ENCODE peak calls at places on chromosomes 11 and 22, in five cellular contexts. J is K562, B is GM12878, M is H1, R is HepG2. D is an unnamed sample.

GRCh38 chr11:62280452-62280851 is 10.5 kb downstream of the SCGB2A2 start:
- DNase-seq in B (no peak), M (no peak), R (no peak), J (no peak), D (no peak)

GRCh38 chr11:129769059-129769458 is 46.6 kb upstream of the TMEM45B start:
- DNase-seq in R (no peak), B (no peak), J (no peak), M (no peak), D (no peak)

GRCh38 chr22:17712441-17712840 is 61.8 kb downstream of the BID start:
- DNase-seq in R (no peak), J (peak; percentile 37), B (no peak), M (no peak), D (no peak)

GRCh38 chr11:9745411-9746211 is 81.7 kb downstream of the SWAP70 start:
- DNase-seq in J (no peak), M (no peak), B (peak; percentile 53), R (no peak), D (no peak)

GRCh38 chr11:97937501-97937900 is 1083.2 kb upstream of the CNTN5 start:
- DNase-seq in J (peak; percentile 14), B (no peak), M (no peak), R (no peak), D (no peak)

GRCh38 chr22:46450931-46451660 is 86.3 kb downstream of the CELSR1 start:
- DNase-seq in R (no peak), B (no peak), J (no peak), M (no peak), D (no peak)

GRCh38 chr22:27802389-27803079 is 978 bp upstream of the MN1 start:
- DNase-seq in R (no peak), B (no peak), M (no peak), J (no peak), D (no peak)

GRCh38 chr11:107999759-108000455 is 8.8 kb upstream of the CUL5 start:
- DNase-seq in M (peak; percentile 59), J (peak; percentile 59), B (peak; percentile 11), R (peak; percentile 72), D (peak; percentile 74)

GRCh38 chr11:111917312-111917711 is 1.4 kb upstream of the C11orf52 start:
- DNase-seq in M (no peak), J (no peak), B (no peak), R (no peak), D (no peak)

GRCh38 chr22:27896251-27896650 is 22.8 kb downstream of the PITPNB start:
- DNase-seq in M (no peak), J (no peak), R (no peak), B (peak; percentile 53), D (no peak)

GRCh38 chr11:117610045-117610444 is 187.0 kb downstream of the DSCAML1 start:
- DNase-seq in M (no peak), R (no peak), B (peak; percentile 70), J (no peak), D (no peak)

GRCh38 chr11:67564230-67564629 is 19.4 kb upstream of the GSTP1 start:
- DNase-seq in J (no peak), B (no peak), M (no peak), R (no peak), D (no peak)

DNA sequence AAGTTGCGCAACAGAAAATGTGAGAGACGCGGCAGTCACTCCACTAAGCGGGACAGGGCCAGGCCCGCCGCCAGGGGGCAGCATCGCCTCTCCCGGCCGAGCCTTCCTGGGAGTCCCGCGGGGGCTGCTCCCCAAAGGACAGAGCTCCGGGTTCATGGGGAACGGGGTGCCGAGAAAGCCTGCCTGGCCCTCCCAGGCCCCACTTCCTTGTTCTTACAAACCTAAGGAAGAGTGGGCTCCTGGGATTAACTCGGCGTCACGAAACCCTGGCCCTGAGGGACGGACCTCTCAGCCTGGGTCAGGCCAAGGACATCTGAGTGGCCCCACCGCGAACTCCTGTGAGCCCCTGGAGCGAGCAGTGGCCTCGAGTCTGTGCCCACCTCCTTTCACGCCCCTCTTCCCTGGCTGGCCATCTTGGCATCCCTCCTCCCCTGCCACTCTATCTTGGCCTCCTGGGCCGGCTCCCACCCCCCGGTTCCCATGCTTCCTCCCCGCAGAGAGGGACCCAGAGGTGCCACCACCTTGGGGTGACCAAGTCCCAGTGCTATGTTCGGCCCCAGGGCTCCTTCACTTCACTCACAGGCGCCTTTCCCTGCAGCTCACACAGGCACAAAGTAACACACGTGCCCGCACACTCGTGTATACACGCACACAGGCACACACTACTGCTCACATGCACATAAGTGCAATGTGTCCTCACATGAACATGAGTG is 99.9 kb upstream of the FGF3 start:
- DNase-seq in R (peak; percentile 50), J (peak; percentile 87), B (no peak), M (peak; percentile 38), D (peak; percentile 43)
- TF ChIP-seq POLR2A in R (no peak), J (no peak), B (no peak), M (no peak), D (no peak)

DNA sequence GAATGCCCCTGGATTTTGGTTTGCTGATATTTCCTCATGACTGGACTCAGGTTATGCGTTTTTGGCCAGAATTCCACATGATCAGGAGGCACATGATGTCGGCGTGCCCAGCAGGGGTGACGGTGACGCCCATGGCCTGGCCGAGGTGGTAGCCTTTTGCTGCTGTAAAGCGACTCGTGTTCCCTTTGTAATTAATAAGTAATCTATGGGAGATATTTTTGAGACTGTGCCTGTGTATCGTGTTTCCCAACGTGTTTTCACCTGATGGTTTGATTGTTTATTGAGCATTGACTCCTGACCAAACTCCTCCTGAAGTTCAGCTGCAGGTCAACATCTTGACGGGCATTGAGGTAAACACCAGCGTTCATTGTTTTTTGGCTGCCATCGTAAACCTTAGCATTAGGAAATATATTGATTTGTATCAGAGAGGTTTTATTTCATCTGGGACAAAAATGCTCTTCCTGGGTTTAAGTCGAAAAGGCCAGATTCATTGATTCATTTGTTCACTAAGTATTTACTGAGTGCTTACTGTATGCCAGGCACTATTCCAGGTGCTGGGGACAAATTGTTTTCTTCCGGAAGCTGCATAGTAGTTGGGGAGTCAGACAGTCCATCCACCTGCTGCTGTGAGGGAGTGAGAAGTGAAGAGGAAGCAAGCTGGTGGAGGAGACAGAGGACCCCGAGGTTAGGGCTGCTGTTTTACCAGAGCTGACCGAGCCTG is 23.6 kb downstream of the DCPS start:
- DNase-seq in J (no peak), M (no peak), B (no peak), R (no peak), D (no peak)
- TF ChIP-seq SP1 in J (no peak), M (no peak), B (no peak), R (no peak), D (no peak)

GRCh38 chr11:114256898-114257286 is 39.3 kb upstream of the NNMT start:
- DNase-seq in B (no peak), J (no peak), M (no peak), R (no peak), D (no peak)

GRCh38 chr11:114259124-114259526 is 37.1 kb upstream of the NNMT start:
- DNase-seq in B (no peak), R (no peak), M (no peak), J (no peak), D (no peak)

GRCh38 chr11:114256176-114256897 is 39.9 kb upstream of the NNMT start:
- DNase-seq in R (no peak), M (no peak), B (no peak), J (no peak), D (no peak)

GRCh38 chr11:114258696-114259095 is 37.5 kb upstream of the NNMT start:
- DNase-seq in J (no peak), R (no peak), B (no peak), M (no peak), D (no peak)

DNA sequence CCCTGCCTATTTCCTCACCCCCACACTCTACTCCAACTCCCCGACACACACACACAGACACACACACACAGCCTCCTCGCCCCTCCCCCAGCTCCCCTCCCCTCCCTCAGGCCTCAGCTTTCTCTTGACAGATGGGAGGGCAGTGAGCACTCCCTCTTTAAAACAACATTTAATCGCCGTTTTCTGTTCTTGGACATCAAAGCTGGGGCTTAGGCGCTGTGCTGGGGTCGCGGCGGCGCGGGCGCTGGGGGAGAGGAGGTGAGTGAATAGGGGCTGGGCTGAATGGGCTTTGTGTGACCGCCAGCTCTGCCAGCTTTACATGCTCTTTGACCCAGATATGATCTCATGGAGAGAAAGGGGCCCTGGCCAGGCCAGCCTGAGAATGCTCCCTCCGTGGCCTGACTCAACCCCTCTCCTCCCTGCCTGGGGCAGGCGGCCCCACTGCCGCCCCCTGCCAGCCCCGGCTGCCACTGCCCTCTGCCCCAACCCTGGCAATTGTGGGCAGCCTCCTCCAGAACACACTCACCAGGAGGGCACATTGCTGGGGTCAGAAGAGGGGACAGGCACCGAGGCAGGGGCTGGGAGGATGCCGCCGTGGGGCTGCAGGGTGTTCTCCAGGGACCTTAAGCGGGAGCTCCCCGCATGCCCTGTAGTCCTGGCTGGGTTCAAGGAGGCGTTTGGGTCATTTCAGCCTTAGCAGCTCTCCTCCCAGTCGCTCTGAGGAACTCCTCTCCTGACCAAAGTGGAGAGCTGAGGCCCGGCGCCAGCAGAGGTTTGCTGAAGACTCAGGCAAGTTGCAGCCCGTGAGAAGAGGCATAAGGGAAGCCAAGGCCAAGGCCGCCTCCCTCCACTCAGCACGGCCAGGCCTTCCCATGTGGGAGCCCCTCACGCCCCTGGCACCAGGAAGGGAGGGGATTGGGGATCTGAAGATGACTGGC is 38.3 kb upstream of the NNMT start:
- DNase-seq in M (no peak), B (no peak), J (no peak), R (peak; percentile 64), D (no peak)
- TF ChIP-seq SIN3A in M (no peak), B (no peak), J (no peak), R (no peak), D (no peak)

GRCh38 chr11:65491614-65492386 is 7.0 kb upstream of the MALAT1 start:
- DNase-seq in M (no peak), R (no peak), B (no peak), J (peak; percentile 73), D (peak; percentile 93)

GRCh38 chr11:65491163-65491465 is 7.7 kb upstream of the MALAT1 start:
- DNase-seq in M (no peak), R (no peak), J (no peak), B (no peak), D (no peak)

GRCh38 chr11:65492387-65492636 is 6.5 kb upstream of the MALAT1 start:
- DNase-seq in J (no peak), M (no peak), B (no peak), R (no peak), D (no peak)

GRCh38 chr11:65493367-65494176 is 5.3 kb upstream of the MALAT1 start:
- DNase-seq in J (no peak), B (no peak), M (no peak), R (peak; percentile 80), D (peak; percentile 94)

GRCh38 chr11:65492637-65493366 is 6.0 kb upstream of the MALAT1 start:
- DNase-seq in M (no peak), J (no peak), R (no peak), B (peak; percentile 68), D (no peak)
- TF ChIP-seq POLR2A in M (no peak), J (no peak), R (no peak), B (peak; percentile 66), D (peak; percentile 5)

D was measured in HCT116.